ENCODE peak calls at places on chromosomes 16 and 17, in six cellular contexts. One of them, this sample, is unnamed.
A peak's percentile ranks its signal among the peaks of the same experiment; 100 is the strongest.

GRCh38 chr17:38868095-38868967 is 1.5 kb upstream of the LASP1 start:
- DNase-seq in ascending aorta: no peak
- DNase-seq in effector memory CD4-positive, alpha-beta T cell: no peak
- DNase-seq in body of pancreas: peak; percentile 56
- DNase-seq in HAP-1: no peak
- DNase-seq in GM23248: peak; percentile 59
- DNase-seq in this sample: no peak

GRCh38 chr17:73630957-73631595 is 13.2 kb downstream of the SDK2 start:
- DNase-seq in ascending aorta: no peak
- DNase-seq in body of pancreas: no peak
- DNase-seq in effector memory CD4-positive, alpha-beta T cell: no peak
- DNase-seq in GM23248: no peak
- DNase-seq in HAP-1: no peak
- DNase-seq in this sample: no peak

GRCh38 chr17:66002807-66003206 is 189.1 kb downstream of the CEP112 start:
- DNase-seq in effector memory CD4-positive, alpha-beta T cell: no peak
- DNase-seq in HAP-1: no peak
- DNase-seq in GM23248: no peak
- DNase-seq in body of pancreas: no peak
- DNase-seq in ascending aorta: no peak
- DNase-seq in this sample: no peak

GRCh38 chr17:55770220-55770870 is 19.5 kb downstream of the PCTP start:
- DNase-seq in effector memory CD4-positive, alpha-beta T cell: no peak
- DNase-seq in body of pancreas: no peak
- DNase-seq in ascending aorta: no peak
- DNase-seq in GM23248: peak; percentile 87
- DNase-seq in HAP-1: peak; percentile 65
- DNase-seq in this sample: peak; percentile 16

GRCh38 chr16:83068686-83069085 is 441.9 kb downstream of the CDH13 start:
- DNase-seq in ascending aorta: no peak
- DNase-seq in effector memory CD4-positive, alpha-beta T cell: no peak
- DNase-seq in GM23248: peak; percentile 40
- DNase-seq in body of pancreas: no peak
- DNase-seq in HAP-1: no peak
- DNase-seq in this sample: no peak

GRCh38 chr17:2940352-2940751 is 123.1 kb downstream of the OR1D5 start:
- DNase-seq in GM23248: peak; percentile 24
- DNase-seq in effector memory CD4-positive, alpha-beta T cell: no peak
- DNase-seq in HAP-1: no peak
- DNase-seq in ascending aorta: no peak
- DNase-seq in body of pancreas: no peak
- DNase-seq in this sample: no peak

GRCh38 chr17:57935833-57936807 is 19.1 kb downstream of the CUEDC1 start:
- DNase-seq in body of pancreas: peak; percentile 53
- DNase-seq in ascending aorta: no peak
- DNase-seq in HAP-1: no peak
- DNase-seq in effector memory CD4-positive, alpha-beta T cell: no peak
- DNase-seq in GM23248: peak; percentile 77
- DNase-seq in this sample: no peak

GRCh38 chr17:38466346-38467315 is 38.4 kb downstream of the ARHGAP23 start:
- DNase-seq in HAP-1: no peak
- DNase-seq in GM23248: peak; percentile 20
- DNase-seq in ascending aorta: no peak
- DNase-seq in body of pancreas: no peak
- DNase-seq in effector memory CD4-positive, alpha-beta T cell: no peak
- DNase-seq in this sample: no peak

GRCh38 chr16:585351-585750 is 4.5 kb upstream of the RAB40C start:
- DNase-seq in GM23248: no peak
- DNase-seq in ascending aorta: no peak
- DNase-seq in HAP-1: no peak
- DNase-seq in effector memory CD4-positive, alpha-beta T cell: no peak
- DNase-seq in body of pancreas: peak; percentile 71
- DNase-seq in this sample: no peak

GRCh38 chr16:678858-679807 is 1.1 kb upstream of the STUB1 start:
- DNase-seq in body of pancreas: peak; percentile 86
- DNase-seq in ascending aorta: no peak
- DNase-seq in effector memory CD4-positive, alpha-beta T cell: peak; percentile 34
- DNase-seq in GM23248: peak; percentile 64
- DNase-seq in HAP-1: peak; percentile 65
- DNase-seq in this sample: peak; percentile 57

GRCh38 chr17:51638909-51639308 is 378.6 kb downstream of the UTP18 start:
- DNase-seq in ascending aorta: no peak
- DNase-seq in GM23248: no peak
- DNase-seq in body of pancreas: no peak
- DNase-seq in HAP-1: no peak
- DNase-seq in effector memory CD4-positive, alpha-beta T cell: no peak
- DNase-seq in this sample: no peak

GRCh38 chr17:35844547-35844946 is 24.1 kb downstream of the HEATR9 start:
- DNase-seq in ascending aorta: no peak
- DNase-seq in effector memory CD4-positive, alpha-beta T cell: no peak
- DNase-seq in GM23248: no peak
- DNase-seq in body of pancreas: no peak
- DNase-seq in HAP-1: no peak
- DNase-seq in this sample: no peak

GRCh38 chr17:60442271-60443201 is 20.2 kb downstream of the CHCT1 start:
- DNase-seq in body of pancreas: no peak
- DNase-seq in effector memory CD4-positive, alpha-beta T cell: no peak
- DNase-seq in GM23248: peak; percentile 69
- DNase-seq in ascending aorta: no peak
- DNase-seq in HAP-1: no peak
- DNase-seq in this sample: no peak

GRCh38 chr17:61411944-61412859 is 12.6 kb downstream of the TBX2 start:
- DNase-seq in effector memory CD4-positive, alpha-beta T cell: peak; percentile 59
- DNase-seq in ascending aorta: peak; percentile 35
- DNase-seq in GM23248: peak; percentile 89
- DNase-seq in body of pancreas: peak; percentile 63
- DNase-seq in HAP-1: peak; percentile 65
- DNase-seq in this sample: peak; percentile 66

GRCh38 chr16:78140818-78141466 is 41.5 kb downstream of the WWOX start:
- DNase-seq in ascending aorta: no peak
- DNase-seq in GM23248: no peak
- DNase-seq in effector memory CD4-positive, alpha-beta T cell: no peak
- DNase-seq in HAP-1: no peak
- DNase-seq in body of pancreas: no peak
- DNase-seq in this sample: no peak

GRCh38 chr16:14105976-14106375 is 34.9 kb downstream of the MRTFB start:
- DNase-seq in HAP-1: no peak
- DNase-seq in effector memory CD4-positive, alpha-beta T cell: no peak
- DNase-seq in GM23248: no peak
- DNase-seq in ascending aorta: no peak
- DNase-seq in body of pancreas: no peak
- DNase-seq in this sample: no peak

GRCh38 chr17:42783062-42783777 is 2.8 kb downstream of the WNK4 start:
- DNase-seq in effector memory CD4-positive, alpha-beta T cell: no peak
- DNase-seq in ascending aorta: no peak
- DNase-seq in body of pancreas: no peak
- DNase-seq in GM23248: peak; percentile 87
- DNase-seq in HAP-1: no peak
- DNase-seq in this sample: no peak

GRCh38 chr16:69830534-69831211 is 68.5 kb downstream of the WWP2 start:
- DNase-seq in HAP-1: no peak
- DNase-seq in GM23248: no peak
- DNase-seq in ascending aorta: no peak
- DNase-seq in effector memory CD4-positive, alpha-beta T cell: no peak
- DNase-seq in body of pancreas: peak; percentile 37
- DNase-seq in this sample: no peak

GRCh38 chr16:84266451-84266850 is 26.6 kb upstream of the KCNG4 start:
- DNase-seq in ascending aorta: no peak
- DNase-seq in HAP-1: peak; percentile 72
- DNase-seq in effector memory CD4-positive, alpha-beta T cell: no peak
- DNase-seq in body of pancreas: peak; percentile 37
- DNase-seq in GM23248: peak; percentile 62
- DNase-seq in this sample: peak; percentile 13

GRCh38 chr17:17866425-17866824 is 29.6 kb upstream of the SREBF1 start:
- DNase-seq in body of pancreas: no peak
- DNase-seq in GM23248: no peak
- DNase-seq in ascending aorta: no peak
- DNase-seq in HAP-1: no peak
- DNase-seq in effector memory CD4-positive, alpha-beta T cell: no peak
- DNase-seq in this sample: no peak

GRCh38 chr16:70696368-70696767 is 10.5 kb upstream of the MTSS2 start:
- DNase-seq in ascending aorta: no peak
- DNase-seq in effector memory CD4-positive, alpha-beta T cell: no peak
- DNase-seq in body of pancreas: no peak
- DNase-seq in GM23248: no peak
- DNase-seq in HAP-1: no peak
- DNase-seq in this sample: no peak

GRCh38 chr16:2779978-2780898 is 3.2 kb upstream of the ELOB start:
- DNase-seq in HAP-1: no peak
- DNase-seq in effector memory CD4-positive, alpha-beta T cell: no peak
- DNase-seq in body of pancreas: no peak
- DNase-seq in GM23248: no peak
- DNase-seq in ascending aorta: no peak
- DNase-seq in this sample: no peak

GRCh38 chr17:75394332-75394918 is 11.1 kb downstream of the GRB2 start:
- DNase-seq in GM23248: peak; percentile 39
- DNase-seq in ascending aorta: no peak
- DNase-seq in HAP-1: no peak
- DNase-seq in effector memory CD4-positive, alpha-beta T cell: no peak
- DNase-seq in body of pancreas: no peak
- DNase-seq in this sample: no peak

GRCh38 chr16:88743693-88744519 is 37.6 kb downstream of the CTU2 start:
- DNase-seq in HAP-1: peak; percentile 32
- DNase-seq in effector memory CD4-positive, alpha-beta T cell: peak; percentile 57
- DNase-seq in ascending aorta: no peak
- DNase-seq in GM23248: peak; percentile 78
- DNase-seq in body of pancreas: peak; percentile 77
- DNase-seq in this sample: peak; percentile 62

GRCh38 chr16:30086291-30087140 is 5.2 kb downstream of the TBX6 start:
- DNase-seq in ascending aorta: no peak
- DNase-seq in body of pancreas: no peak
- DNase-seq in HAP-1: no peak
- DNase-seq in effector memory CD4-positive, alpha-beta T cell: no peak
- DNase-seq in GM23248: no peak
- DNase-seq in this sample: no peak

GRCh38 chr16:20620770-20621169 is 44.6 kb upstream of the ACSM2B start:
- DNase-seq in ascending aorta: no peak
- DNase-seq in effector memory CD4-positive, alpha-beta T cell: no peak
- DNase-seq in HAP-1: no peak
- DNase-seq in body of pancreas: no peak
- DNase-seq in GM23248: no peak
- DNase-seq in this sample: no peak

GRCh38 chr17:59287887-59288286 is 43.6 kb upstream of the YPEL2 start:
- DNase-seq in ascending aorta: no peak
- DNase-seq in HAP-1: no peak
- DNase-seq in GM23248: no peak
- DNase-seq in body of pancreas: no peak
- DNase-seq in effector memory CD4-positive, alpha-beta T cell: no peak
- DNase-seq in this sample: no peak

GRCh38 chr17:59284317-59284716 is 47.1 kb upstream of the YPEL2 start:
- DNase-seq in GM23248: peak; percentile 8
- DNase-seq in effector memory CD4-positive, alpha-beta T cell: no peak
- DNase-seq in HAP-1: no peak
- DNase-seq in ascending aorta: no peak
- DNase-seq in body of pancreas: no peak
- DNase-seq in this sample: no peak

GRCh38 chr17:59292174-59292523 is 39.3 kb upstream of the YPEL2 start:
- DNase-seq in ascending aorta: no peak
- DNase-seq in effector memory CD4-positive, alpha-beta T cell: no peak
- DNase-seq in GM23248: no peak
- DNase-seq in HAP-1: no peak
- DNase-seq in body of pancreas: peak; percentile 26
- DNase-seq in this sample: no peak

GRCh38 chr17:59287452-59287851 is 44.0 kb upstream of the YPEL2 start:
- DNase-seq in body of pancreas: peak; percentile 15
- DNase-seq in ascending aorta: no peak
- DNase-seq in GM23248: peak; percentile 21
- DNase-seq in effector memory CD4-positive, alpha-beta T cell: no peak
- DNase-seq in HAP-1: no peak
- DNase-seq in this sample: no peak
- H3K4me1 ChIP-seq in body of pancreas: peaks cover 22% of the 10 kb centered on the region
- H3K4me1 ChIP-seq in ascending aorta: no peaks in the 10 kb centered on the region
- H3K4me1 ChIP-seq in GM23248: no peaks in the 10 kb centered on the region
- H3K4me1 ChIP-seq in effector memory CD4-positive, alpha-beta T cell: no peaks in the 10 kb centered on the region
- H3K4me1 ChIP-seq in HAP-1: peaks cover 21% of the 10 kb centered on the region
- H3K4me1 ChIP-seq in this sample: no peaks in the 10 kb centered on the region

GRCh38 chr17:81520021-81520894 is 7.7 kb upstream of the ACTG1 start:
- DNase-seq in HAP-1: no peak
- DNase-seq in GM23248: no peak
- DNase-seq in ascending aorta: no peak
- DNase-seq in effector memory CD4-positive, alpha-beta T cell: no peak
- DNase-seq in body of pancreas: no peak
- DNase-seq in this sample: no peak

GRCh38 chr17:81517339-81518112 is 4.9 kb upstream of the ACTG1 start:
- DNase-seq in body of pancreas: no peak
- DNase-seq in HAP-1: no peak
- DNase-seq in ascending aorta: no peak
- DNase-seq in GM23248: peak; percentile 52
- DNase-seq in effector memory CD4-positive, alpha-beta T cell: no peak
- DNase-seq in this sample: no peak

GRCh38 chr17:81518113-81518784 is 5.7 kb upstream of the ACTG1 start:
- DNase-seq in HAP-1: no peak
- DNase-seq in GM23248: peak; percentile 52
- DNase-seq in ascending aorta: no peak
- DNase-seq in body of pancreas: no peak
- DNase-seq in effector memory CD4-positive, alpha-beta T cell: no peak
- DNase-seq in this sample: no peak

GRCh38 chr17:81518785-81519283 is 6.2 kb upstream of the ACTG1 start:
- DNase-seq in effector memory CD4-positive, alpha-beta T cell: no peak
- DNase-seq in GM23248: peak; percentile 79
- DNase-seq in ascending aorta: no peak
- DNase-seq in HAP-1: no peak
- DNase-seq in body of pancreas: peak; percentile 56
- DNase-seq in this sample: no peak

GRCh38 chr17:81519284-81520020 is 6.9 kb upstream of the ACTG1 start:
- DNase-seq in HAP-1: no peak
- DNase-seq in effector memory CD4-positive, alpha-beta T cell: peak; percentile 65
- DNase-seq in GM23248: peak; percentile 59
- DNase-seq in body of pancreas: peak; percentile 85
- DNase-seq in ascending aorta: no peak
- DNase-seq in this sample: peak; percentile 61
- H3K4me1 ChIP-seq in HAP-1: no peaks in the 10 kb centered on the region
- H3K4me1 ChIP-seq in effector memory CD4-positive, alpha-beta T cell: peaks cover 35% of the 10 kb centered on the region
- H3K4me1 ChIP-seq in GM23248: peaks cover 34% of the 10 kb centered on the region
- H3K4me1 ChIP-seq in body of pancreas: peaks cover 48% of the 10 kb centered on the region
- H3K4me1 ChIP-seq in ascending aorta: peaks cover 47% of the 10 kb centered on the region
- H3K4me1 ChIP-seq in this sample: peaks cover 47% of the 10 kb centered on the region

DNA sequence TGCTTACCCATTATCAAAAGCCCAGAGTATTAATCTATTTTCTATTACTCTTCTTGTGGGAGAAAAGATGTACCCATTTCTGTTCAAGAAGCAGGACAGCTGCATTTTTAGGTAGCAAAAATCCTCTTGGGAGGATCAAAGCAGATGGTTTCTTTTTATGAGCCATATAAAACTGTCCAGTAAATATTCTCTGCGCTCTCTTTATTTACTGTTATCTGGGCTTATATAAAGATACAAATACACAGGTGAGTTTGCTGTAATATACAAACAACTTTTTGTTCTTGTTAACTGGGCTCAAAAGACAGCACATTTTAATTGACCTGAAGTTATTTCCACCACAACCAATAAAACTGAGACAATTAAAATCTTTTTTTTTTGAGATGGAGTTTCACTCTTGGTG is 10.1 kb downstream of the PHF12 start:
- DNase-seq in body of pancreas: no peak
- DNase-seq in GM23248: no peak
- DNase-seq in HAP-1: no peak
- DNase-seq in effector memory CD4-positive, alpha-beta T cell: no peak
- DNase-seq in ascending aorta: no peak
- DNase-seq in this sample: no peak
- H3K4me1 ChIP-seq in body of pancreas: peaks cover 72% of the 10 kb centered on the region
- H3K4me1 ChIP-seq in GM23248: peaks cover 54% of the 10 kb centered on the region
- H3K4me1 ChIP-seq in HAP-1: no peaks in the 10 kb centered on the region
- H3K4me1 ChIP-seq in effector memory CD4-positive, alpha-beta T cell: peaks cover 29% of the 10 kb centered on the region
- H3K4me1 ChIP-seq in ascending aorta: peaks cover 53% of the 10 kb centered on the region
- H3K4me1 ChIP-seq in this sample: peaks cover 76% of the 10 kb centered on the region

GRCh38 chr17:81925860-81926450 is 1.6 kb downstream of the MAFG start:
- DNase-seq in GM23248: peak; percentile 36
- DNase-seq in effector memory CD4-positive, alpha-beta T cell: no peak
- DNase-seq in HAP-1: no peak
- DNase-seq in body of pancreas: no peak
- DNase-seq in ascending aorta: no peak
- DNase-seq in this sample: no peak
- H3K4me1 ChIP-seq in GM23248: peaks cover 16% of the 10 kb centered on the region
- H3K4me1 ChIP-seq in effector memory CD4-positive, alpha-beta T cell: peaks cover 37% of the 10 kb centered on the region
- H3K4me1 ChIP-seq in HAP-1: peaks cover 11% of the 10 kb centered on the region
- H3K4me1 ChIP-seq in body of pancreas: peaks cover 51% of the 10 kb centered on the region
- H3K4me1 ChIP-seq in ascending aorta: peaks cover 49% of the 10 kb centered on the region
- H3K4me1 ChIP-seq in this sample: peaks cover 43% of the 10 kb centered on the region